ENCODE peak calls at places on chromosomes 2 and 18, in four cellular contexts. One of them, this sample, is unnamed.

GRCh38 chr2:171174075-171174474 is 13.4 kb upstream of the TLK1 start:
- DNase-seq in colonic mucosa: no peak
- DNase-seq in astrocyte: no peak
- DNase-seq in heart right ventricle: no peak
- DNase-seq in this sample: no peak

GRCh38 chr18:21314721-21315120 is 72.7 kb downstream of the GREB1L start:
- DNase-seq in colonic mucosa: no peak
- DNase-seq in astrocyte: peak; percentile 27
- DNase-seq in heart right ventricle: no peak
- DNase-seq in this sample: no peak

GRCh38 chr2:122023059-122023879 is 267.8 kb downstream of the TSN start:
- DNase-seq in colonic mucosa: no peak
- DNase-seq in astrocyte: no peak
- DNase-seq in heart right ventricle: no peak
- DNase-seq in this sample: no peak

GRCh38 chr18:45957100-45957499 is 10.0 kb downstream of the EPG5 start:
- DNase-seq in colonic mucosa: no peak
- DNase-seq in astrocyte: peak; percentile 76
- DNase-seq in heart right ventricle: no peak
- DNase-seq in this sample: no peak

GRCh38 chr2:105789745-105790466 is 45.2 kb downstream of the NCK2 start:
- DNase-seq in colonic mucosa: no peak
- DNase-seq in astrocyte: peak; percentile 69
- DNase-seq in heart right ventricle: no peak
- DNase-seq in this sample: peak; percentile 22

GRCh38 chr2:213959589-213959988 is 451.3 kb upstream of the VWC2L start:
- DNase-seq in colonic mucosa: no peak
- DNase-seq in astrocyte: no peak
- DNase-seq in heart right ventricle: no peak
- DNase-seq in this sample: no peak

GRCh38 chr18:7038330-7038846 is 79.2 kb downstream of the LAMA1 start:
- DNase-seq in colonic mucosa: peak; percentile 62
- DNase-seq in astrocyte: peak; percentile 97
- DNase-seq in heart right ventricle: peak; percentile 58
- DNase-seq in this sample: peak; percentile 49

GRCh38 chr2:106581755-106582430 is 94.7 kb downstream of the CD8B2 start:
- DNase-seq in colonic mucosa: peak; percentile 41
- DNase-seq in astrocyte: peak; percentile 41
- DNase-seq in heart right ventricle: peak; percentile 51
- DNase-seq in this sample: no peak

GRCh38 chr2:47771211-47771610 is 11.7 kb upstream of the MSH6 start:
- DNase-seq in colonic mucosa: no peak
- DNase-seq in astrocyte: peak; percentile 94
- DNase-seq in heart right ventricle: no peak
- DNase-seq in this sample: peak; percentile 79

GRCh38 chr2:214108598-214108997 is 302.3 kb upstream of the VWC2L start:
- DNase-seq in colonic mucosa: no peak
- DNase-seq in astrocyte: no peak
- DNase-seq in heart right ventricle: no peak
- DNase-seq in this sample: no peak

GRCh38 chr18:24009651-24010333 is 4.8 kb upstream of the TTC39C start:
- DNase-seq in colonic mucosa: no peak
- DNase-seq in astrocyte: no peak
- DNase-seq in heart right ventricle: no peak
- DNase-seq in this sample: no peak
- H3K4me3 ChIP-seq in colonic mucosa: no peak overlapping the region
- H3K4me3 ChIP-seq in astrocyte: no peak overlapping the region
- H3K4me3 ChIP-seq in heart right ventricle: no peak overlapping the region
- H3K4me3 ChIP-seq in this sample: no peak overlapping the region

DNA sequence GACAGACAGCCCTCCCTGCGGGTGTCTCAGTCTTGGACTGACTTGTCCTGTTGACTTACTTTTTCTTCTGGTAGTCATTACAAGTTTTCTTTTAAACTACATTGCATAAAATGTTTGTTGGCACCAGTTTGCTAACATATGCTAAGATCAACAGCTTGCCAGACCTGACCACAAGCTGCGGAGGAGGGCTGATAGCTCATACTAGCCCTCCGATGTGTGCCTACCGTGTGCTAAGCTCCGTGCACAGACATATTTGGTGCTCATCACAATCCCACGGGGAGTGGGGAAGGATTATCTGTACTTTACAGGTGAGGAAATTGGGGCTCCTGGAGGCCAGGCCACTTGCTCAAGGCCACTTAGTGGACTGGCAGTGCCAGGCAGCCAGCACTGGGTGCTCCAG is 72.8 kb upstream of the YPEL5 start:
- DNase-seq in colonic mucosa: no peak
- DNase-seq in astrocyte: no peak
- DNase-seq in heart right ventricle: no peak
- DNase-seq in this sample: no peak
- H3K27me3 ChIP-seq in colonic mucosa: no peaks in the 10 kb centered on the region
- H3K27me3 ChIP-seq in astrocyte: peaks cover 22% of the 10 kb centered on the region
- H3K27me3 ChIP-seq in heart right ventricle: no peaks in the 10 kb centered on the region
- H3K27me3 ChIP-seq in this sample: no peaks in the 10 kb centered on the region

GRCh38 chr2:217904614-217904965 is 98.2 kb downstream of the TNS1 start:
- DNase-seq in colonic mucosa: no peak
- DNase-seq in astrocyte: no peak
- DNase-seq in heart right ventricle: no peak
- DNase-seq in this sample: no peak

GRCh38 chr2:217905395-217905794 is 97.4 kb downstream of the TNS1 start:
- DNase-seq in colonic mucosa: no peak
- DNase-seq in astrocyte: no peak
- DNase-seq in heart right ventricle: peak; percentile 72
- DNase-seq in this sample: no peak

GRCh38 chr2:217906787-217907186 is 96.0 kb downstream of the TNS1 start:
- DNase-seq in colonic mucosa: no peak
- DNase-seq in astrocyte: no peak
- DNase-seq in heart right ventricle: peak; percentile 52
- DNase-seq in this sample: no peak

GRCh38 chr2:217907266-217907665 is 95.5 kb downstream of the TNS1 start:
- DNase-seq in colonic mucosa: no peak
- DNase-seq in astrocyte: no peak
- DNase-seq in heart right ventricle: no peak
- DNase-seq in this sample: no peak

GRCh38 chr2:217905906-217906305 is 96.9 kb downstream of the TNS1 start:
- DNase-seq in colonic mucosa: no peak
- DNase-seq in astrocyte: no peak
- DNase-seq in heart right ventricle: no peak
- DNase-seq in this sample: no peak
- H3K4me1 ChIP-seq in colonic mucosa: no peaks in the 10 kb centered on the region
- H3K4me1 ChIP-seq in astrocyte: peaks cover 45% of the 10 kb centered on the region
- H3K4me1 ChIP-seq in heart right ventricle: peaks cover 100% of the 10 kb centered on the region
- H3K4me1 ChIP-seq in this sample: peaks cover 8% of the 10 kb centered on the region

GRCh38 chr2:196592331-196592911 is 47.1 kb upstream of the CCDC150 start:
- DNase-seq in colonic mucosa: peak; percentile 20
- DNase-seq in astrocyte: peak; percentile 46
- DNase-seq in heart right ventricle: peak; percentile 21
- DNase-seq in this sample: peak; percentile 66
- H3K4me3 ChIP-seq in colonic mucosa: peak overlapping the region; percentile 45
- H3K4me3 ChIP-seq in astrocyte: peak overlapping the region; percentile 86
- H3K4me3 ChIP-seq in heart right ventricle: peak overlapping the region; percentile 79
- H3K4me3 ChIP-seq in this sample: peak overlapping the region; percentile 92

DNA sequence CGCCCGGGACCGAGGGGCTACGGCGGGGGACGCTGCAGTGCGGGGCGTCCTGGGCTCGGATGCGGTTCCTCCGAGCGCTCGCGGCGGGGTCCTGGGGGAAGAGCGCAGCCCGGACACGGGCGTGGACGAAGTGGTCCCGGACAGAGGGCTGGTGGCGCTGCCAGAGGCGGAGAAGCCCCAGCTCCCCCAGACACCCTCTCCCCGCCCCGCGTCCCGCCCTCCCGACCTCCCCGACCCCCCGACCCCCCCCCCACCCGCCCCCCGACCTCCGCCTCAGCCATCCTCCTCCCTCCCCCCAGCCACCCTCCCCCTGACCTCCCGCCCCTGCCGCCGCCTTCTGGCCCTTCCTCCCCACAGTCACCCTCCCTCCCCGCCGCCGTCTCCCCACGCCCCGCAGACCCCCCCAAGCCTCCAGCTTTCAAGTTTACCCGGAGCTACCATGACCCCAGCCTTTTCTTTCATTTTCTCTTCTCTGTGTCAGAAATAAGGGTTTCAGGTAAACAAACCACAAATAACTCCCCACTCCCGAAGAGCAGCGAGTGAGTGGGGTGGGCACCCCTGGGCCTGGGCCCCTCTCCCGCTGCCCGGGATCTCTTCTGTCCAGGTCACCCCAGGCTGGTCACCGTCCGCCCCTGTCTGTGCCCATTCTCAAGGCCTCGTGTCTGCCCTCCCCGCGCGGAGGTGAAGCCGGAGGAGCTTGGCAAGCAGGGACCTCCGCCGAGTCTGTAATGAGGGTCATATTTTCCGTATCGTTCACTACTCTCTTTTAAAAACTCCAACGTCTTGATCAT is 5.1 kb downstream of the NFATC1 start:
- DNase-seq in colonic mucosa: no peak
- DNase-seq in astrocyte: no peak
- DNase-seq in heart right ventricle: no peak
- DNase-seq in this sample: no peak
- H3K27me3 ChIP-seq in colonic mucosa: peaks cover 33% of the 10 kb centered on the region
- H3K27me3 ChIP-seq in astrocyte: peaks cover 36% of the 10 kb centered on the region
- H3K27me3 ChIP-seq in heart right ventricle: no peaks in the 10 kb centered on the region
- H3K27me3 ChIP-seq in this sample: no peaks in the 10 kb centered on the region

GRCh38 chr2:146623771-146624170 is 1221.1 kb upstream of the ACVR2A start:
- DNase-seq in colonic mucosa: no peak
- DNase-seq in astrocyte: peak; percentile 67
- DNase-seq in heart right ventricle: no peak
- DNase-seq in this sample: no peak
- H3K4me1 ChIP-seq in colonic mucosa: no peaks in the 10 kb centered on the region
- H3K4me1 ChIP-seq in astrocyte: peaks cover 4% of the 10 kb centered on the region
- H3K4me1 ChIP-seq in heart right ventricle: no peaks in the 10 kb centered on the region
- H3K4me1 ChIP-seq in this sample: peaks cover 4% of the 10 kb centered on the region

DNA sequence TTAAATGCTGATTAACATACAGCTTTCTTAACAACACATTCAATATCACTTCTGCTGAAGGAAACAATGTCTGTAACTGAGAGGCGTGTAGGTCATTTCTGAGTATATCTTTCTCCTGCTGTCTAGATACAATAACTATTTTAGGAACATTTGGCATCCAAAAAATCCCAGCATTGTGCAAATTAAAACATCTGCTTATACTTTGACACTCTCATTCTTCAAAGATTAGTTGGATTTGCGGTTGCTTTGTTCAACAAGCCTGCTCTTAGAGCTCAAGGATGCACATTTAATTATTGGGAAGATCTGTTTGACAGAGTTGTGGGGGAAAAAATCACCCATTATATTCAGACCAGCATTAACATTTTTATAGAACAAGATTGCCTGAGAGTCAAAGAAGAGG is 449.5 kb upstream of the HNRNPA3 start:
- DNase-seq in colonic mucosa: no peak
- DNase-seq in astrocyte: no peak
- DNase-seq in heart right ventricle: no peak
- DNase-seq in this sample: no peak
- H3K4me3 ChIP-seq in colonic mucosa: no peak overlapping the region
- H3K4me3 ChIP-seq in astrocyte: no peak overlapping the region
- H3K4me3 ChIP-seq in heart right ventricle: no peak overlapping the region
- H3K4me3 ChIP-seq in this sample: no peak overlapping the region